ENCODE peak calls at places on chromosomes 5 and 9, in five cellular contexts. One of them, this sample, is unnamed. For H3K4me1 and H3K27me3, the result is how much of the 10 kb centered on the place peaks cover.

GRCh38 chr9:125119643-125120286 is 23.6 kb downstream of the SCAI start:
- DNase-seq in lung: no peak
- DNase-seq in uterus: no peak
- DNase-seq in heart left ventricle: no peak
- DNase-seq in adrenal gland: peak
- DNase-seq in this sample: no peak

GRCh38 chr5:146945722-146946121 is 67.2 kb upstream of the PPP2R2B start:
- DNase-seq in uterus: no peak
- DNase-seq in heart left ventricle: no peak
- DNase-seq in adrenal gland: no peak
- DNase-seq in lung: no peak
- DNase-seq in this sample: peak

GRCh38 chr5:116454417-116454927 is 120.2 kb downstream of the SEMA6A start:
- DNase-seq in uterus: no peak
- DNase-seq in lung: no peak
- DNase-seq in heart left ventricle: no peak
- DNase-seq in adrenal gland: no peak
- DNase-seq in this sample: no peak

GRCh38 chr5:175815126-175815913 is 56.1 kb upstream of the CPLX2 start:
- DNase-seq in uterus: no peak
- DNase-seq in adrenal gland: no peak
- DNase-seq in lung: no peak
- DNase-seq in heart left ventricle: no peak
- DNase-seq in this sample: no peak

GRCh38 chr9:125985998-125986655 is 239.0 kb downstream of the PBX3 start:
- DNase-seq in lung: no peak
- DNase-seq in heart left ventricle: peak
- DNase-seq in adrenal gland: no peak
- DNase-seq in uterus: no peak
- DNase-seq in this sample: no peak

GRCh38 chr9:13744233-13744954 is 464.9 kb upstream of the MPDZ start:
- DNase-seq in adrenal gland: no peak
- DNase-seq in lung: no peak
- DNase-seq in heart left ventricle: no peak
- DNase-seq in uterus: no peak
- DNase-seq in this sample: no peak

GRCh38 chr5:115549154-115549553 is 4.6 kb upstream of the FEM1C start:
- DNase-seq in lung: no peak
- DNase-seq in uterus: no peak
- DNase-seq in adrenal gland: no peak
- DNase-seq in heart left ventricle: no peak
- DNase-seq in this sample: no peak

GRCh38 chr5:136984772-136985455 is 514.2 kb downstream of the SPOCK1 start:
- DNase-seq in uterus: no peak
- DNase-seq in adrenal gland: peak
- DNase-seq in lung: no peak
- DNase-seq in heart left ventricle: no peak
- DNase-seq in this sample: peak

GRCh38 chr5:31701642-31702041 is 62.7 kb downstream of the PDZD2 start:
- DNase-seq in lung: no peak
- DNase-seq in uterus: no peak
- DNase-seq in heart left ventricle: no peak
- DNase-seq in adrenal gland: no peak
- DNase-seq in this sample: no peak

GRCh38 chr9:93667627-93668026 is 91.2 kb downstream of the PHF2 start:
- DNase-seq in lung: no peak
- DNase-seq in uterus: no peak
- DNase-seq in adrenal gland: peak
- DNase-seq in heart left ventricle: peak
- DNase-seq in this sample: no peak

GRCh38 chr5:146111409-146111808 is 6.0 kb upstream of the PLAC8L1 start:
- DNase-seq in lung: no peak
- DNase-seq in adrenal gland: no peak
- DNase-seq in uterus: no peak
- DNase-seq in heart left ventricle: no peak
- DNase-seq in this sample: peak

GRCh38 chr5:173823721-173824567 is 64.2 kb upstream of the CPEB4 start:
- DNase-seq in uterus: no peak
- DNase-seq in lung: peak
- DNase-seq in heart left ventricle: no peak
- DNase-seq in adrenal gland: peak
- DNase-seq in this sample: peak

GRCh38 chr5:32426440-32427151 is 17.9 kb downstream of the ZFR start:
- DNase-seq in adrenal gland: no peak
- DNase-seq in uterus: no peak
- DNase-seq in heart left ventricle: no peak
- DNase-seq in lung: no peak
- DNase-seq in this sample: no peak

GRCh38 chr9:78213696-78214095 is 22.2 kb upstream of the CEP78 start:
- DNase-seq in lung: no peak
- DNase-seq in heart left ventricle: no peak
- DNase-seq in adrenal gland: no peak
- DNase-seq in uterus: no peak
- DNase-seq in this sample: no peak

GRCh38 chr5:87524217-87524616 is 111.5 kb upstream of the CCNH start:
- DNase-seq in adrenal gland: no peak
- DNase-seq in heart left ventricle: no peak
- DNase-seq in lung: no peak
- DNase-seq in uterus: no peak
- DNase-seq in this sample: no peak

GRCh38 chr5:111345731-111346130 is 121.5 kb downstream of the CAMK4 start:
- DNase-seq in lung: no peak
- DNase-seq in heart left ventricle: no peak
- DNase-seq in adrenal gland: no peak
- DNase-seq in uterus: no peak
- DNase-seq in this sample: no peak

GRCh38 chr5:136427421-136427820 is 62.1 kb upstream of the TRPC7 start:
- DNase-seq in lung: no peak
- DNase-seq in heart left ventricle: no peak
- DNase-seq in adrenal gland: no peak
- DNase-seq in uterus: no peak
- DNase-seq in this sample: no peak

GRCh38 chr5:91703128-91703527 is 320.0 kb upstream of the ARRDC3 start:
- DNase-seq in lung: no peak
- DNase-seq in uterus: no peak
- DNase-seq in adrenal gland: no peak
- DNase-seq in heart left ventricle: no peak
- DNase-seq in this sample: no peak

DNA sequence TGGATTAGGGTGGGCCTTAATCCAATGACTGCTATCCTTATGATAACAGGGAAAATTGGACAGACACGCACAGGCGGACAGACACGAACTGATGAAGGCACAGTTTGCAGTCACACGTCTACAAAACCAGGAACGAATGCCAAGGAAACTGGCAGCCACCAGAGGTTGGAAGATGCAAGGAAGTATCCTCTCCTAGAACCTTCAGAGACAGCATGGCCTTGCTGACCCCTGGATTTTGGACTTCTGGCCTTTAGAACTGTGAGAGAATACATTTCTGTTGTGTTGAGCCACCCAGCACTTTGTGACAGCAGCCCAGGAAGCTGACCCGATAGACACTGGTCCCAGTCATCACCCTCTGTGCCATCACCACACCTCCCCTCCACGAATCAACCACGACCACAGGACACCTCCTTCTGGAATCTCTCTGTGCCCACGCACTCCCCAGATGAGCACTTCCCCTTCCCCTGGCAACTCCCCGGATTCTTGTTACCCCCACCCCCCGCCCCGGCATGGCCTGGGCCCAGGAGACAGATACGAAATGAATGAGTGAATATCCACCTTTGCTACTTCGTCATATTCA is 18.7 kb downstream of the GBGT1 start:
- DNase-seq in lung: no peak
- DNase-seq in adrenal gland: no peak
- DNase-seq in uterus: peak
- DNase-seq in heart left ventricle: no peak
- DNase-seq in this sample: no peak
- H3K4me1 ChIP-seq in lung: under half
- H3K4me1 ChIP-seq in adrenal gland: half or more
- H3K4me1 ChIP-seq in uterus: under half
- H3K4me1 ChIP-seq in heart left ventricle: half or more
- H3K4me1 ChIP-seq in this sample: half or more

DNA sequence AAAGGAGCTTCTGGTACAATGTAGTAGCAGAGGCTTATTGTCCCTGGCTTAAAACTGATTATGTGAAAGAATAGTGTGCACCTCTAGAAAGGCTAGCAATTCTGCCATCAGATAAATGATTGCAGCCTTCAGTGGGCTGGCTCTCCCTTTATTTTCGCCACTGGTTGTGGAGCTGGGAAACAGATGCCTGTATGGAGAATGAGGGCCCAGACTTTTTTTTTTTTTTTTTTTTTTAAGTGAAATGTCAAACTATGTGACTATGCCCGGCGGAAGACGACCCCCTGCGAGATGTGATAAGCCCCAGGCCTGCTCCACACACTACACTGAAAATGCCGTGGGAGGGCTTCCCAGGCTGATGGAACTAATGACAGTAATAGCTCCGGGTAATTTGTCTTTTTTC is 28.7 kb downstream of the ISL1 start:
- DNase-seq in heart left ventricle: no peak
- DNase-seq in lung: no peak
- DNase-seq in adrenal gland: no peak
- DNase-seq in uterus: no peak
- DNase-seq in this sample: no peak
- H3K27me3 ChIP-seq in heart left ventricle: under half
- H3K27me3 ChIP-seq in lung: under half
- H3K27me3 ChIP-seq in adrenal gland: under half
- H3K27me3 ChIP-seq in uterus: under half
- H3K27me3 ChIP-seq in this sample: under half

DNA sequence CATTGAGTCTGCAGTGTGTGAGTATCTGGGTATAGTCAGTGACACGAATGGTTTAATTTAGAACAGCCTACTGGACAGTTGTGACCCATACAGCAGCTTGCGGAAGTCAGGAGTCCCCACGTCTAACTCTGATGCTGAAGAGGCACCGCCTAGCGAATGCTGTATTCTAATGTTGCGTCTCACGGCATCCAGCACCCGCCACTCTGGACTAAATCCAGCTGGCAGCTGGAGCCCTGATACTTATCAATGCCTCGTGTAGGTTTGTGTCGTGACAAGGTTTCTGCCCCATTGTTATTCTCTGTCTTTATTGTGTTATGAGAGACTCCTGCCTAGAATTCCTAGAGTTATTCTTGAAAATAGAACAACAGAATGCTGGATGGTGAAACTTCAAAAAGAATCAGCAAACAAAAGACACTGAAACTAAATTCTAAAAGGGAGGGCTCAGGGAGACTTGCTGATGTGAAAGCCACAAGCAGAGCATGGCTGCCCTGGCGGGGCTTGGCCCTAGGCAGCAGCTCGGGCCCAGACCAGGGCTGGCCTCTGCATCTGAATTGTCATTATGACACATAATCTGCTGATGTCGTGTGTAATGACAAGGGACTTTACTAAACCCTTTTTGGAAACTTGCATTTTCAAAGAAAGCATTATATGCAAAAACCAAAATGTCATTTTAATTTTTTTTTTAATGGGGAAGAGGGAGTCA is 123.5 kb upstream of the ICE1 start:
- DNase-seq in adrenal gland: no peak
- DNase-seq in lung: no peak
- DNase-seq in uterus: no peak
- DNase-seq in heart left ventricle: no peak
- DNase-seq in this sample: no peak
- TF ChIP-seq CTCF in adrenal gland: no peak
- TF ChIP-seq CTCF in lung: no peak
- TF ChIP-seq CTCF in uterus: no peak
- TF ChIP-seq CTCF in heart left ventricle: no peak
- TF ChIP-seq CTCF in this sample: no peak

GRCh38 chr9:130315446-130316226 is 50.1 kb downstream of the HMCN2 start:
- DNase-seq in heart left ventricle: peak
- DNase-seq in lung: no peak
- DNase-seq in adrenal gland: no peak
- DNase-seq in uterus: no peak
- DNase-seq in this sample: no peak
- H3K4me1 ChIP-seq in heart left ventricle: under half
- H3K4me1 ChIP-seq in lung: under half
- H3K4me1 ChIP-seq in adrenal gland: under half
- H3K4me1 ChIP-seq in uterus: under half
- H3K4me1 ChIP-seq in this sample: under half

GRCh38 chr5:93572773-93573626 is 8.0 kb downstream of the NR2F1-AS1 start:
- DNase-seq in adrenal gland: no peak
- DNase-seq in lung: no peak
- DNase-seq in uterus: no peak
- DNase-seq in heart left ventricle: peak
- DNase-seq in this sample: no peak

GRCh38 chr5:93574939-93575241 is 6.1 kb downstream of the NR2F1-AS1 start:
- DNase-seq in lung: no peak
- DNase-seq in uterus: no peak
- DNase-seq in heart left ventricle: no peak
- DNase-seq in adrenal gland: no peak
- DNase-seq in this sample: no peak

GRCh38 chr5:93575466-93575865 is 5.6 kb downstream of the NR2F1-AS1 start:
- DNase-seq in heart left ventricle: no peak
- DNase-seq in uterus: no peak
- DNase-seq in adrenal gland: no peak
- DNase-seq in lung: no peak
- DNase-seq in this sample: no peak

GRCh38 chr5:93573627-93573974 is 7.4 kb downstream of the NR2F1-AS1 start:
- DNase-seq in adrenal gland: no peak
- DNase-seq in uterus: no peak
- DNase-seq in lung: no peak
- DNase-seq in heart left ventricle: peak
- DNase-seq in this sample: no peak

DNA sequence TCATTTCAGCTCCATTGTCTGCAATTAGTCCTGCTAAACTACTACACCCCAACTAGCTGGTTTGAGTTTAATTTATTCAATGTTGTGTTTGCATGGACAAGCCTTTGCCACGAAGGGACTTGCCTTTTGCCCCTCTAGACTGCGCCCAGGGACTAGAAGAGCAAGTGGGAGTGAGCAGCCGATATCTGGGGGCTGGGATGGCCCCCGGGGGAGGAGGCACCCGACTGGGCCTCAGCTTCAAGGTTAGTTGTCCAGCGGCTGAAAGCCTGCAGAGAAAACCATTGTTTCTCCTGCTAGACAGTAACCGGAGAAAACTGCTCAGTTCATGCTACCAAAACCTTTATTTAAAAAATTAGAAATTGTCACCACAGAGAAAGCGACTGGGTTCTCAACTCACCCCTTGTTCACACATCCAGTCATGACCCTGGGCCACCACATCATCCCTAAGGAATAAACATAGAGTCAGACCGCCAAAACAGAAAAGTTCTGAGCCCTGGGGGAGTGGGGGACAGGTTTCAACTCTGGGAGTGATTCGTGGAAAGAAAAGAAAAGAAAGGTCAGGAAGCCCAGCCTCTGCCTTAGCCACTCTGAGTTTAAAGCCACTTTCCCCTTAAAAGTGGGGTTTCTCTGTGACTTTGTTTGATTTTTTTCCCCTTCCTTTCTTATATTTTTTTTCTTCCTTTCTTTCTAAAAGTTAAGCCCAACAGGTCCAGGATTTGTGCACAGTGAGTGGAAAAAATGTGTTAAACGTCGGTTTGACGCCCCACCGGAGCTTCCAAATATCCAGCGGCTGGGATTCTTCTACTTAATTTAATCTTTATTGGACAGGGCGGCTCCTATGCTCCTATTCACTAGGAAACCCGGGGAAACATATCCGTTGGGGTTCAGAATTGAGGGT is 6.7 kb downstream of the NR2F1-AS1 start:
- DNase-seq in lung: no peak
- DNase-seq in uterus: no peak
- DNase-seq in heart left ventricle: no peak
- DNase-seq in adrenal gland: no peak
- DNase-seq in this sample: no peak
- H3K27me3 ChIP-seq in lung: under half
- H3K27me3 ChIP-seq in uterus: under half
- H3K27me3 ChIP-seq in heart left ventricle: half or more
- H3K27me3 ChIP-seq in adrenal gland: under half
- H3K27me3 ChIP-seq in this sample: under half